ENCODE peak calls at places on chromosomes 1 and 21, in four cellular contexts. L, P, S and G are unnamed samples.

GRCh38 chr1:147771216-147772125 is 11.1 kb upstream of the GJA5 start:
- DNase-seq in P (no peak), S (no peak), L (peak; percentile 94), G (no peak)

GRCh38 chr1:38152351-38153082 is 105.9 kb upstream of the POU3F1 start:
- DNase-seq in P (no peak), L (no peak), S (no peak), G (no peak)

GRCh38 chr1:24503870-24504523 is 1.4 kb downstream of the RCAN3 start:
- DNase-seq in L (no peak), S (peak; percentile 8), P (no peak), G (no peak)

GRCh38 chr1:101407505-101408211 is 170.8 kb downstream of the S1PR1 start:
- DNase-seq in L (no peak), P (no peak), S (no peak), G (peak; percentile 35)

GRCh38 chr1:99527078-99527477 is 118.8 kb upstream of the PALMD start:
- DNase-seq in P (no peak), S (no peak), L (no peak), G (no peak)

GRCh38 chr1:205947024-205947423 is 3.8 kb upstream of the SLC26A9 start:
- DNase-seq in L (no peak), S (no peak), P (no peak), G (no peak)

GRCh38 chr1:198672124-198672523 is 33.3 kb downstream of the PTPRC start:
- DNase-seq in S (no peak), P (no peak), L (no peak), G (no peak)

GRCh38 chr1:25683731-25684130 is 67.1 kb downstream of the MAN1C1 start:
- DNase-seq in L (no peak), P (no peak), S (no peak), G (no peak)

GRCh38 chr1:72369358-72369757 is 87.0 kb upstream of the NEGR1 start:
- DNase-seq in S (no peak), L (no peak), P (no peak), G (no peak)

GRCh38 chr1:215824245-215824644 is 257.1 kb downstream of the KCTD3 start:
- DNase-seq in S (peak; percentile 31), L (no peak), P (no peak), G (no peak)

GRCh38 chr1:187985897-187986654 is 1157.3 kb downstream of the PLA2G4A start:
- DNase-seq in L (no peak), S (no peak), P (no peak), G (no peak)

GRCh38 chr1:87450615-87451209 is 122.0 kb downstream of the LMO4 start:
- DNase-seq in P (no peak), S (peak; percentile 36), L (no peak), G (no peak)

GRCh38 chr21:29985866-29986265 is 46.1 kb upstream of the GRIK1 start:
- DNase-seq in L (no peak), S (no peak), P (no peak), G (no peak)

GRCh38 chr1:2546515-2547209 is 9.5 kb upstream of the TNFRSF14 start:
- DNase-seq in S (peak; percentile 94), L (peak; percentile 94), P (peak; percentile 93), G (peak; percentile 90)

GRCh38 chr21:44518684-44519083 is 21.3 kb downstream of the KRTAP10-1 start:
- DNase-seq in S (no peak), P (peak; percentile 11), L (no peak), G (no peak)

GRCh38 chr1:67537647-67538018 is 107.4 kb upstream of the SERBP1 start:
- DNase-seq in P (no peak), S (no peak), L (no peak), G (no peak)

GRCh38 chr1:11938722-11939526 is 4.4 kb downstream of the PLOD1 start:
- DNase-seq in L (no peak), S (no peak), P (no peak), G (no peak)

GRCh38 chr1:160855181-160855981 is 7.3 kb downstream of the CD244 start:
- DNase-seq in L (no peak), S (no peak), P (no peak), G (peak; percentile 25)

GRCh38 chr1:110106013-110106941 is 6.0 kb upstream of the UBL4B start:
- DNase-seq in L (peak; percentile 80), P (peak; percentile 63), S (peak; percentile 82), G (peak; percentile 85)

GRCh38 chr1:20975668-20976067 is 188.6 kb upstream of the HP1BP3 start:
- DNase-seq in S (no peak), L (no peak), P (no peak), G (no peak)

GRCh38 chr1:11757047-11757446 is 4.9 kb upstream of the C1orf167 start:
- DNase-seq in L (no peak), S (no peak), P (no peak), G (no peak)

GRCh38 chr1:29521846-29522580 is 285.7 kb downstream of the PTPRU start:
- DNase-seq in S (no peak), L (peak; percentile 51), P (peak; percentile 7), G (no peak)

GRCh38 chr1:176193663-176194062 is 13.4 kb downstream of the COP1 start:
- DNase-seq in L (no peak), P (no peak), S (no peak), G (no peak)

GRCh38 chr1:160009088-160009487 is 22.7 kb downstream of the PIGM start:
- DNase-seq in S (no peak), L (no peak), P (no peak), G (no peak)

GRCh38 chr1:33985166-33985565 is 121.3 kb downstream of the HMGB4 start:
- DNase-seq in S (peak; percentile 32), P (no peak), L (peak; percentile 67), G (no peak)

GRCh38 chr1:178238722-178239510 is 145.0 kb downstream of the RASAL2 start:
- DNase-seq in P (no peak), L (no peak), S (no peak), G (no peak)

GRCh38 chr1:204080163-204080903 is 7.4 kb downstream of the SOX13 start:
- DNase-seq in L (peak; percentile 98), S (peak; percentile 94), P (peak; percentile 70), G (no peak)

GRCh38 chr1:86104606-86105532 is 51.7 kb downstream of the COL24A1 start:
- DNase-seq in L (no peak), S (no peak), P (no peak), G (no peak)

GRCh38 chr21:24045775-24046215 is 1561.5 kb downstream of the MRPL39 start:
- DNase-seq in L (peak; percentile 73), S (peak; percentile 1), P (peak; percentile 27), G (no peak)

GRCh38 chr1:20658166-20658915 is 2.8 kb downstream of the DDOST start:
- DNase-seq in P (no peak), S (no peak), L (no peak), G (no peak)

GRCh38 chr1:244211559-244211944 is 160.5 kb downstream of the ZBTB18 start:
- DNase-seq in S (no peak), P (no peak), L (no peak), G (no peak)

GRCh38 chr1:242856289-242856688 is 331.8 kb upstream of the PLD5 start:
- DNase-seq in L (no peak), S (no peak), P (no peak), G (no peak)

GRCh38 chr1:57249511-57249910 is 174.3 kb downstream of the DAB1 start:
- DNase-seq in S (no peak), L (no peak), P (no peak), G (no peak)

GRCh38 chr1:92168657-92169056 is 49.1 kb upstream of the C1orf146 start:
- DNase-seq in L (no peak), P (no peak), S (peak; percentile 11), G (no peak)

GRCh38 chr1:66237722-66238479 is 296.1 kb upstream of the SGIP1 start:
- DNase-seq in L (no peak), P (no peak), S (no peak), G (no peak)

GRCh38 chr1:117820694-117821381 is 108.6 kb downstream of the GDAP2 start:
- DNase-seq in L (no peak), P (no peak), S (no peak), G (no peak)

GRCh38 chr1:162988869-162989268 is 80.3 kb upstream of the RGS4 start:
- DNase-seq in S (no peak), P (no peak), L (no peak), G (no peak)
- TF ChIP-seq CTCF in S (peak; percentile 35), P (no peak), L (no peak), G (no peak)

DNA sequence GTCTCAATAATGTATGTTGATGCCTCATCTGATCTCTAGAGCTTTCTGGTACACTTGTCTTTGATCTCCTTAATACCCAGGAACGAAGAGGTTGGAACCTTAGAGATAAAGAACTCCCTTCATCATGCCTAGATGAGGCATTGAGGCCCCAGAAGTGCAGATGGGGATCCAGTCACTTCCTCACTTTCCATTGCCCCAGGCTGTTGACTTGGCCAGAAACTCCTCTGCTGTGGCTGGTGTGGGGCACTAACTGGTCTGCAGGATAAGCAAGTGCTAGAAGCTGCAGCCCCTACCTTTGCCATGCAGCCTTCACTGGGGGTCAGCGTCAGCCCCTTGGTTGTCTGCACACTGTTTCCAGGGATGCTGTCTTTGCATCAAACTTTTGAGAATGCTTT is 49.9 kb downstream of the STUM start:
- DNase-seq in S (no peak), P (no peak), L (no peak), G (no peak)
- TF ChIP-seq CTCF in S (no peak), P (no peak), L (no peak), G (no peak)

GRCh38 chr1:169550294-169550693 is 36.0 kb downstream of the F5 start:
- DNase-seq in P (no peak), S (peak; percentile 51), L (no peak), G (peak; percentile 36)
- TF ChIP-seq CTCF in P (peak; percentile 46), S (peak; percentile 61), L (peak; percentile 43), G (peak; percentile 36)

DNA sequence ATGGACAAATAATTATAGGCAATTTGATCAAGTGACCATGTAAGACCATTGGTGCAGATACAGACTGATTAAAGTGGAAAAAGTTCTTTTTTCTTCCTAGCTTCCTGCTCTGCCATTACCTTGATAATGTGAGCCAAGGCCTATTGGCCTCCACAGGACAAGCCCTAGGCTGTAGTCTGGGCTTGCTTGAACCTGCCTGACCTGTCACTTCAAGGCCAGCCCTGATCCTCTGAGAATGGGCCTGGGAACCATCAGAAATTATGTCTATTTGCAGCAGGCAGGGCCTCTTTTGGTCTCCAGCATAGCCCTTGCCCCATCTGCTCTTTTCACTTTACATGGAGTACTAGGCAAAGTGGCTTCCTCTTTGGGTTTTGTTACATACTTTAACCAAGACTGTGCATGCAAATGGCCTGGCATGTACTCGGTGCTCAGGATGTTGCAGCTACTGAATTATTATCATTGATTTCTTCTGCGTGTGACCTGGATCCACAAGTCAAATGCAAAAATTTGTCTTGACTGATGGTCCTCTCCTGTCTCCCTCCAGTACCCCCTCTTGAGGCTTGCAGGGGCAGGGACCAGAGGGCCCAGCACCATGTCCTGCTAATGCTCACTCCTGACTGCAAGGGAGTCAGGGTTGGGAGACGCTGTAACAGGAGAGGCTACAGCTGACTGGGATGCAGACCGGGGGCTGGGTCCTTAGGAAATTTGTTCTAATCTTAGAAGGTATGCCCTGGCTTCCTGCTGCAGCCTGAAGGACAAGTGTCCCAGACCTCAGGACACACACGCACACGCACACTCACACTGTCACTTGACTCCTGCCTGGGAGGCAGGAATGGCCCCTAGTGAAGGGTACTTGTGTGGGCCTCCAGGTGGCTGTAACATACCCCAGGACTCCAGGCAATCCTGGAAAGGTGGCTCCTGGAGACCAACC is 39.4 kb downstream of the RCSD1 start:
- DNase-seq in S (no peak), L (no peak), P (no peak), G (no peak)
- TF ChIP-seq CTCF in S (no peak), L (no peak), P (no peak), G (no peak)

GRCh38 chr1:240271081-240271480 is 179.4 kb downstream of the FMN2 start:
- DNase-seq in S (no peak), P (no peak), L (no peak), G (no peak)
- TF ChIP-seq CTCF in S (no peak), P (no peak), L (no peak), G (no peak)

GRCh38 chr1:3904843-3905185 is 4.7 kb upstream of the C1orf174 start:
- DNase-seq in P (no peak), L (no peak), S (no peak), G (no peak)
- TF ChIP-seq CTCF in P (no peak), L (no peak), S (no peak), G (no peak)